ENCODE peak calls at places on chromosomes 12 and 14, in ten cellular contexts. One of them, this sample, is unnamed.

GRCh38 chr12:7612851-7613250 is 52.9 kb downstream of the APOBEC1 start:
- DNase-seq in iris pigment epithelial cell: no peak
- DNase-seq in COLO829: no peak
- DNase-seq in brain microvascular endothelial cell: no peak
- DNase-seq in anterior cingulate cortex: no peak
- DNase-seq in tibial nerve: no peak
- DNase-seq in activated T-cell treated with anti-CD3 and anti-CD28 coated beads, Interleukin-2, amount 50 U/mL, for 4 hours: no peak
- DNase-seq in naive thymus-derived CD4-positive, alpha-beta T cell: no peak
- DNase-seq in cardiac septum: no peak
- DNase-seq in Kasumi-1: peak
- DNase-seq in this sample: no peak

GRCh38 chr14:93972618-93973205 is 3.7 kb downstream of the ASB2 start:
- DNase-seq in iris pigment epithelial cell: no peak
- DNase-seq in COLO829: no peak
- DNase-seq in brain microvascular endothelial cell: no peak
- DNase-seq in anterior cingulate cortex: no peak
- DNase-seq in tibial nerve: no peak
- DNase-seq in activated T-cell treated with anti-CD3 and anti-CD28 coated beads, Interleukin-2, amount 50 U/mL, for 4 hours: no peak
- DNase-seq in naive thymus-derived CD4-positive, alpha-beta T cell: no peak
- DNase-seq in cardiac septum: no peak
- DNase-seq in Kasumi-1: no peak
- DNase-seq in this sample: no peak

GRCh38 chr12:31578632-31579031 is 12.3 kb downstream of the DENND5B start:
- DNase-seq in iris pigment epithelial cell: no peak
- DNase-seq in COLO829: no peak
- DNase-seq in brain microvascular endothelial cell: no peak
- DNase-seq in anterior cingulate cortex: no peak
- DNase-seq in tibial nerve: no peak
- DNase-seq in activated T-cell treated with anti-CD3 and anti-CD28 coated beads, Interleukin-2, amount 50 U/mL, for 4 hours: no peak
- DNase-seq in naive thymus-derived CD4-positive, alpha-beta T cell: no peak
- DNase-seq in cardiac septum: no peak
- DNase-seq in Kasumi-1: no peak
- DNase-seq in this sample: peak

GRCh38 chr12:65511134-65511912 is 232.8 kb downstream of the MSRB3 start:
- DNase-seq in iris pigment epithelial cell: no peak
- DNase-seq in COLO829: no peak
- DNase-seq in brain microvascular endothelial cell: no peak
- DNase-seq in anterior cingulate cortex: peak
- DNase-seq in tibial nerve: no peak
- DNase-seq in activated T-cell treated with anti-CD3 and anti-CD28 coated beads, Interleukin-2, amount 50 U/mL, for 4 hours: no peak
- DNase-seq in naive thymus-derived CD4-positive, alpha-beta T cell: no peak
- DNase-seq in cardiac septum: peak
- DNase-seq in Kasumi-1: no peak
- DNase-seq in this sample: peak

GRCh38 chr12:67068773-67069450 is 200.2 kb upstream of the CAND1 start:
- DNase-seq in iris pigment epithelial cell: peak
- DNase-seq in COLO829: peak
- DNase-seq in brain microvascular endothelial cell: no peak
- DNase-seq in anterior cingulate cortex: no peak
- DNase-seq in tibial nerve: no peak
- DNase-seq in activated T-cell treated with anti-CD3 and anti-CD28 coated beads, Interleukin-2, amount 50 U/mL, for 4 hours: peak
- DNase-seq in naive thymus-derived CD4-positive, alpha-beta T cell: peak
- DNase-seq in cardiac septum: no peak
- DNase-seq in Kasumi-1: peak
- DNase-seq in this sample: no peak

GRCh38 chr12:114018669-114019068 is 52.5 kb upstream of the RBM19 start:
- DNase-seq in iris pigment epithelial cell: peak
- DNase-seq in COLO829: peak
- DNase-seq in brain microvascular endothelial cell: no peak
- DNase-seq in anterior cingulate cortex: no peak
- DNase-seq in tibial nerve: no peak
- DNase-seq in activated T-cell treated with anti-CD3 and anti-CD28 coated beads, Interleukin-2, amount 50 U/mL, for 4 hours: no peak
- DNase-seq in naive thymus-derived CD4-positive, alpha-beta T cell: no peak
- DNase-seq in cardiac septum: no peak
- DNase-seq in Kasumi-1: no peak
- DNase-seq in this sample: no peak

GRCh38 chr14:95023115-95023514 is 134.2 kb downstream of the DICER1 start:
- DNase-seq in iris pigment epithelial cell: no peak
- DNase-seq in COLO829: no peak
- DNase-seq in brain microvascular endothelial cell: no peak
- DNase-seq in anterior cingulate cortex: no peak
- DNase-seq in tibial nerve: no peak
- DNase-seq in activated T-cell treated with anti-CD3 and anti-CD28 coated beads, Interleukin-2, amount 50 U/mL, for 4 hours: no peak
- DNase-seq in naive thymus-derived CD4-positive, alpha-beta T cell: no peak
- DNase-seq in cardiac septum: peak
- DNase-seq in Kasumi-1: no peak
- DNase-seq in this sample: no peak

GRCh38 chr12:114903394-114903748 is 219.4 kb upstream of the TBX3 start:
- DNase-seq in iris pigment epithelial cell: peak
- DNase-seq in COLO829: no peak
- DNase-seq in brain microvascular endothelial cell: peak
- DNase-seq in anterior cingulate cortex: no peak
- DNase-seq in tibial nerve: no peak
- DNase-seq in activated T-cell treated with anti-CD3 and anti-CD28 coated beads, Interleukin-2, amount 50 U/mL, for 4 hours: no peak
- DNase-seq in naive thymus-derived CD4-positive, alpha-beta T cell: no peak
- DNase-seq in cardiac septum: no peak
- DNase-seq in Kasumi-1: no peak
- DNase-seq in this sample: no peak

GRCh38 chr12:2170376-2170775 is 117.6 kb downstream of the CACNA1C start:
- DNase-seq in iris pigment epithelial cell: peak
- DNase-seq in COLO829: no peak
- DNase-seq in brain microvascular endothelial cell: no peak
- DNase-seq in anterior cingulate cortex: no peak
- DNase-seq in tibial nerve: no peak
- DNase-seq in activated T-cell treated with anti-CD3 and anti-CD28 coated beads, Interleukin-2, amount 50 U/mL, for 4 hours: no peak
- DNase-seq in naive thymus-derived CD4-positive, alpha-beta T cell: no peak
- DNase-seq in cardiac septum: peak
- DNase-seq in Kasumi-1: no peak
- DNase-seq in this sample: no peak

GRCh38 chr14:76771432-76771980 is 10.2 kb downstream of the VASH1 start:
- DNase-seq in iris pigment epithelial cell: no peak
- DNase-seq in COLO829: no peak
- DNase-seq in brain microvascular endothelial cell: no peak
- DNase-seq in anterior cingulate cortex: no peak
- DNase-seq in tibial nerve: peak
- DNase-seq in activated T-cell treated with anti-CD3 and anti-CD28 coated beads, Interleukin-2, amount 50 U/mL, for 4 hours: no peak
- DNase-seq in naive thymus-derived CD4-positive, alpha-beta T cell: no peak
- DNase-seq in cardiac septum: peak
- DNase-seq in Kasumi-1: no peak
- DNase-seq in this sample: no peak

GRCh38 chr12:125187148-125187733 is 122.0 kb downstream of the AACS start:
- DNase-seq in iris pigment epithelial cell: no peak
- DNase-seq in COLO829: no peak
- DNase-seq in brain microvascular endothelial cell: no peak
- DNase-seq in anterior cingulate cortex: no peak
- DNase-seq in tibial nerve: no peak
- DNase-seq in activated T-cell treated with anti-CD3 and anti-CD28 coated beads, Interleukin-2, amount 50 U/mL, for 4 hours: no peak
- DNase-seq in naive thymus-derived CD4-positive, alpha-beta T cell: no peak
- DNase-seq in cardiac septum: no peak
- DNase-seq in Kasumi-1: no peak
- DNase-seq in this sample: no peak

GRCh38 chr12:20063116-20063515 is 305.2 kb upstream of the PDE3A start:
- DNase-seq in iris pigment epithelial cell: peak
- DNase-seq in COLO829: peak
- DNase-seq in brain microvascular endothelial cell: peak
- DNase-seq in anterior cingulate cortex: no peak
- DNase-seq in tibial nerve: no peak
- DNase-seq in activated T-cell treated with anti-CD3 and anti-CD28 coated beads, Interleukin-2, amount 50 U/mL, for 4 hours: no peak
- DNase-seq in naive thymus-derived CD4-positive, alpha-beta T cell: no peak
- DNase-seq in cardiac septum: no peak
- DNase-seq in Kasumi-1: no peak
- DNase-seq in this sample: no peak

GRCh38 chr14:55973285-55973800 is 144.9 kb upstream of the PELI2 start:
- DNase-seq in iris pigment epithelial cell: no peak
- DNase-seq in COLO829: no peak
- DNase-seq in brain microvascular endothelial cell: no peak
- DNase-seq in anterior cingulate cortex: no peak
- DNase-seq in tibial nerve: no peak
- DNase-seq in activated T-cell treated with anti-CD3 and anti-CD28 coated beads, Interleukin-2, amount 50 U/mL, for 4 hours: no peak
- DNase-seq in naive thymus-derived CD4-positive, alpha-beta T cell: no peak
- DNase-seq in cardiac septum: no peak
- DNase-seq in Kasumi-1: no peak
- DNase-seq in this sample: no peak

GRCh38 chr12:118312578-118312977 is 60.1 kb downstream of the TAOK3 start:
- DNase-seq in iris pigment epithelial cell: no peak
- DNase-seq in COLO829: no peak
- DNase-seq in brain microvascular endothelial cell: no peak
- DNase-seq in anterior cingulate cortex: no peak
- DNase-seq in tibial nerve: no peak
- DNase-seq in activated T-cell treated with anti-CD3 and anti-CD28 coated beads, Interleukin-2, amount 50 U/mL, for 4 hours: no peak
- DNase-seq in naive thymus-derived CD4-positive, alpha-beta T cell: no peak
- DNase-seq in cardiac septum: no peak
- DNase-seq in Kasumi-1: no peak
- DNase-seq in this sample: no peak

GRCh38 chr14:67170706-67171105 is 18.5 kb upstream of the GARIN2 start:
- DNase-seq in iris pigment epithelial cell: peak
- DNase-seq in COLO829: no peak
- DNase-seq in brain microvascular endothelial cell: no peak
- DNase-seq in anterior cingulate cortex: no peak
- DNase-seq in tibial nerve: no peak
- DNase-seq in activated T-cell treated with anti-CD3 and anti-CD28 coated beads, Interleukin-2, amount 50 U/mL, for 4 hours: no peak
- DNase-seq in naive thymus-derived CD4-positive, alpha-beta T cell: no peak
- DNase-seq in cardiac septum: no peak
- DNase-seq in Kasumi-1: no peak
- DNase-seq in this sample: no peak

GRCh38 chr12:66903782-66904396 is 225.0 kb upstream of the GRIP1 start:
- DNase-seq in iris pigment epithelial cell: no peak
- DNase-seq in COLO829: no peak
- DNase-seq in brain microvascular endothelial cell: no peak
- DNase-seq in anterior cingulate cortex: no peak
- DNase-seq in tibial nerve: no peak
- DNase-seq in activated T-cell treated with anti-CD3 and anti-CD28 coated beads, Interleukin-2, amount 50 U/mL, for 4 hours: no peak
- DNase-seq in naive thymus-derived CD4-positive, alpha-beta T cell: no peak
- DNase-seq in cardiac septum: no peak
- DNase-seq in Kasumi-1: peak
- DNase-seq in this sample: no peak

GRCh38 chr14:105999361-106000028 is 473.1 kb downstream of the TMEM121 start:
- DNase-seq in iris pigment epithelial cell: peak
- DNase-seq in COLO829: no peak
- DNase-seq in brain microvascular endothelial cell: no peak
- DNase-seq in anterior cingulate cortex: no peak
- DNase-seq in tibial nerve: no peak
- DNase-seq in activated T-cell treated with anti-CD3 and anti-CD28 coated beads, Interleukin-2, amount 50 U/mL, for 4 hours: peak
- DNase-seq in naive thymus-derived CD4-positive, alpha-beta T cell: peak
- DNase-seq in cardiac septum: peak
- DNase-seq in Kasumi-1: peak
- DNase-seq in this sample: no peak

GRCh38 chr12:54207539-54208267 is 18.9 kb upstream of the SMUG1 start:
- DNase-seq in iris pigment epithelial cell: peak
- DNase-seq in COLO829: peak
- DNase-seq in brain microvascular endothelial cell: peak
- DNase-seq in anterior cingulate cortex: peak
- DNase-seq in tibial nerve: peak
- DNase-seq in activated T-cell treated with anti-CD3 and anti-CD28 coated beads, Interleukin-2, amount 50 U/mL, for 4 hours: peak
- DNase-seq in naive thymus-derived CD4-positive, alpha-beta T cell: peak
- DNase-seq in cardiac septum: peak
- DNase-seq in Kasumi-1: peak
- DNase-seq in this sample: peak

GRCh38 chr12:64385468-64385867 is 5.1 kb downstream of the C12orf56 start:
- DNase-seq in iris pigment epithelial cell: peak
- DNase-seq in COLO829: no peak
- DNase-seq in brain microvascular endothelial cell: peak
- DNase-seq in anterior cingulate cortex: no peak
- DNase-seq in tibial nerve: no peak
- DNase-seq in activated T-cell treated with anti-CD3 and anti-CD28 coated beads, Interleukin-2, amount 50 U/mL, for 4 hours: peak
- DNase-seq in naive thymus-derived CD4-positive, alpha-beta T cell: no peak
- DNase-seq in cardiac septum: no peak
- DNase-seq in Kasumi-1: no peak
- DNase-seq in this sample: no peak

GRCh38 chr14:39621678-39622077 is 189.4 kb upstream of the FBXO33 start:
- DNase-seq in iris pigment epithelial cell: no peak
- DNase-seq in COLO829: no peak
- DNase-seq in brain microvascular endothelial cell: no peak
- DNase-seq in anterior cingulate cortex: no peak
- DNase-seq in tibial nerve: no peak
- DNase-seq in activated T-cell treated with anti-CD3 and anti-CD28 coated beads, Interleukin-2, amount 50 U/mL, for 4 hours: no peak
- DNase-seq in naive thymus-derived CD4-positive, alpha-beta T cell: no peak
- DNase-seq in cardiac septum: no peak
- DNase-seq in Kasumi-1: no peak
- DNase-seq in this sample: no peak

This sample was measured in midbrain.